ENCODE peak calls at places on chromosomes 3 and 15, in five cellular contexts. E, S, U, C and N are unnamed samples.

GRCh38 chr3:46406786-46407611 is at the start of the genes CCR5AS and CCRL2:
- DNase-seq in E (no peak), S (peak; percentile 89), U (no peak), C (peak; percentile 45), N (peak; percentile 75)

GRCh38 chr15:64423970-64424369 is 36.3 kb downstream of the TRIP4 start:
- DNase-seq in E (no peak), S (no peak), U (no peak), C (no peak), N (no peak)

GRCh38 chr15:70892912-70893560 is 410 bp downstream of the LRRC49 start:
- DNase-seq in E (no peak), S (peak; percentile 35), U (no peak), C (no peak), N (no peak)

GRCh38 chr3:178568152-178568753 is 32.0 kb downstream of the KCNMB2 start:
- DNase-seq in E (no peak), S (no peak), U (no peak), C (no peak), N (peak; percentile 39)

GRCh38 chr3:24004171-24004938 is 59.3 kb downstream of the NR1D2 start:
- DNase-seq in E (no peak), S (no peak), U (no peak), C (no peak), N (no peak)

GRCh38 chr3:17322106-17322793 is 420.2 kb downstream of the TBC1D5 start:
- DNase-seq in E (no peak), S (no peak), U (no peak), C (no peak), N (no peak)

GRCh38 chr15:78415284-78415683 is 22.7 kb upstream of the IREB2 start:
- DNase-seq in E (no peak), S (no peak), U (no peak), C (no peak), N (no peak)

GRCh38 chr15:85773249-85773648 is 21.5 kb downstream of the KLHL25 start:
- DNase-seq in E (no peak), S (no peak), U (no peak), C (no peak), N (no peak)

GRCh38 chr15:75104804-75105557 is 81.6 kb downstream of the PPCDC start:
- DNase-seq in E (peak; percentile 50), S (peak; percentile 50), U (no peak), C (peak; percentile 36), N (no peak)

GRCh38 chr15:81049835-81050234 is 49.1 kb downstream of the TLNRD1 start:
- DNase-seq in E (no peak), S (no peak), U (no peak), C (no peak), N (no peak)

DNA sequence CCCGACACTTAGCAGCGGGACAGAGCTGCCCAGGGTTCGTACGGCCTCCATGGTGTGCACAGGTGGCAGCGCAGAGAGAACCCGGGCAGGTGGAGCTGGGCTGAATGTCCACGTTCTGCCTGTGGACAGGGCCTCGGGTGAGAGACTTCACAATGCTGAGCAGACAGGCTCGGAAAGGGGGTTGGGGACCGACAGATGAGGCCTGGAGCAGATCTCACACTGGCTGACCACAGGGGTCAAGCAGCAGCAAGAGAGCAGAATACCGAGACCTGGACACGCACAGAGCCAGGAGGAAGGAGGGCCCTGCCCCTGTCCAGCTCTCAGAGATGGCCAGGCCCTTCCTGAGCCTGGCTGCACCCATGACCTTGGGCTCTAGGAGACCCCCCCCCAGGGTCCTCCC is 83.0 kb downstream of the VGLL4 start:
- DNase-seq in E (no peak), S (no peak), U (no peak), C (no peak), N (no peak)
- H3K4me1 ChIP-seq in E (peaks cover 81% of the 10 kb centered on the region), S (peaks cover 22% of the 10 kb centered on the region), U (peaks cover 3% of the 10 kb centered on the region), C (no peaks in the 10 kb centered on the region), N (peaks cover 35% of the 10 kb centered on the region)

GRCh38 chr3:120203016-120203415 is 82.0 kb downstream of the GPR156 start:
- DNase-seq in E (no peak), S (no peak), U (no peak), C (no peak), N (no peak)

GRCh38 chr3:120200836-120201235 is 84.2 kb downstream of the GPR156 start:
- DNase-seq in E (no peak), S (no peak), U (no peak), C (no peak), N (no peak)

GRCh38 chr3:120202363-120202762 is 82.7 kb downstream of the GPR156 start:
- DNase-seq in E (no peak), S (no peak), U (no peak), C (no peak), N (no peak)

GRCh38 chr3:120203621-120204020 is 81.4 kb downstream of the GPR156 start:
- DNase-seq in E (no peak), S (no peak), U (no peak), C (no peak), N (no peak)

DNA sequence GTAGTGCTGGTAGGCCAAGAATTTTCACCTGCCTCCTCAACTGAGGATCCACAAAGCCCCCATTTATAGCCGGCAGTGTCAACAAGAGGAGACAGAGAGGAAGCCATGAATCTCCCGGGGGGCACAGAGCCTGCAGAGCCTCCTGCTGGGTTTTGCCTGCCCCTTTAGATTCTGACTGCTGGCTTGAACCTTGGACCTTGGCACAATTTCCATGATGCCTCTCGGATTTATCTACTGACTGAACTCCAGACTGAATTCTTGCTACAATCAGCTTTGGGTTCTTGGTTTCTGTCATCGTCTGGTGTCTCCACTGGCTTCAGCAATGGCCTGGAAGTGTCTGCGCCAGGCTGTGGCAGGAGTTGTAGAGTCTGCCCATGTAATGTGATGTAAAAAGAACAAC is 80.7 kb downstream of the GPR156 start:
- DNase-seq in E (no peak), S (no peak), U (no peak), C (no peak), N (no peak)
- H3K27ac ChIP-seq in E (no peak overlapping the region), S (no peak overlapping the region), U (no peak overlapping the region), C (no peak overlapping the region), N (no peak overlapping the region)

GRCh38 chr3:27721717-27722564 is at the start of gene EOMES:
- DNase-seq in E (no peak), S (peak; percentile 42), U (no peak), C (peak; percentile 58), N (no peak)

GRCh38 chr3:27722957-27723802 is 1.1 kb upstream of the EOMES start:
- DNase-seq in E (no peak), S (no peak), U (no peak), C (no peak), N (no peak)

GRCh38 chr3:27726240-27726639 is 4.1 kb upstream of the EOMES start:
- DNase-seq in E (no peak), S (no peak), U (no peak), C (no peak), N (no peak)

GRCh38 chr3:27724459-27725197 is 2.5 kb upstream of the EOMES start:
- DNase-seq in E (no peak), S (no peak), U (no peak), C (no peak), N (no peak)

DNA sequence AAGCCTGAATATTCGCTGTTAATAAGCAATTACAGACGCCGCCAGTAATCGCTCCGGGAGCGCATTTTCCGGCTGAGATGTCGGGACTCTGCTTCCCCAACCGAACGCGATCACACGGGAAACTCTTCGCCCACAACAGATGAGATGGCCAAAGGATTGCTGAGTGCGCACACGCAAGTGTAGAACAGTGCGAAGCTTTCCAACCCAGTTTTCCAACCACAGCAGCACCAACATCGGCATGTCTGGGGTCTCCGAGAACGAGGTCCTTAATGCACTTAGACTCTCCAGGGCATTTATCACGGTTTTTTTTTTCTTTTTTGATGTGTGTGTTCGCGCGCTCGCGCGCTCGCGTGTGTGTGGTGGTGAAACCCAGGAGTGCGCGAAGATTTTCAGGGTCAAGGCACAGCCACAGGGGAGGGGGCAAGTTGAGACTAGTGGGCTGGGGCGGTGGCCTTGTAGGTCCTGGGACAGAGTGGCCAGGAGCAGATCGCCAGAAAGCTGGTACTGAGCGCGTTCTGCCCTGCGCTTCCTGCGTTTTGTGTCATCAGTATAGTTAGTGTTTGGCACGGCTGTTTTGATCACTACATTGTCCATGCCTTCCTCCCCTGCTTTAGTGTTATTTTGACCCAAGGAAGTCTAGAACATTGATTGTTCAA is 1.8 kb upstream of the EOMES start:
- DNase-seq in E (no peak), S (no peak), U (no peak), C (no peak), N (no peak)
- H3K4me3 ChIP-seq in E (no peak overlapping the region), S (no peak overlapping the region), U (no peak overlapping the region), C (no peak overlapping the region), N (peak overlapping the region; percentile 4)

GRCh38 chr3:85075663-85076062 is 116.9 kb downstream of the CADM2 start:
- DNase-seq in E (no peak), S (no peak), U (no peak), C (no peak), N (no peak)
- H3K4me1 ChIP-seq in E (no peaks in the 10 kb centered on the region), S (no peaks in the 10 kb centered on the region), U (no peaks in the 10 kb centered on the region), C (no peaks in the 10 kb centered on the region), N (no peaks in the 10 kb centered on the region)